ENCODE peak calls at places on chromosomes 7 and 10, in seven cellular contexts. M is WTC11; H is activated naive CD4-positive, alpha-beta T cell; V is KBM-7; G is activated T-helper 1 cell treated with anti-CD3 and anti-CD28 coated beads, Interleukin-2, amount 50 U/mL, for 16 hours; D is small intestine; T is HFFc6. Q is an unnamed sample.

GRCh38 chr10:103467391-103467790 is 8.7 kb upstream of the CALHM1 start:
- DNase-seq in G (no peak), H (no peak), T (no peak), M (no peak), V (no peak), D (no peak), Q (no peak)

GRCh38 chr7:77894574-77895091 is 96.1 kb downstream of the PHTF2 start:
- DNase-seq in T (no peak), M (no peak), H (no peak), V (peak; percentile 15), G (no peak), D (no peak), Q (peak; percentile 35)

GRCh38 chr7:141920281-141920680 is 4.1 kb downstream of the OR9A4 start:
- DNase-seq in M (no peak), H (no peak), G (no peak), D (no peak), T (no peak), V (no peak), Q (no peak)

GRCh38 chr10:63573068-63573697 is 52.0 kb downstream of the REEP3 start:
- DNase-seq in T (peak; percentile 27), V (peak; percentile 18), D (no peak), H (no peak), M (no peak), G (no peak), Q (peak; percentile 21)

GRCh38 chr10:11603741-11604140 is 7.7 kb downstream of the USP6NL start:
- DNase-seq in D (no peak), V (no peak), M (no peak), T (no peak), G (no peak), H (no peak), Q (no peak)

GRCh38 chr7:45484094-45484493 is 90.1 kb upstream of the ADCY1 start:
- DNase-seq in T (no peak), H (no peak), D (no peak), G (no peak), M (no peak), V (no peak), Q (no peak)

GRCh38 chr10:76305930-76306612 is 874.6 kb downstream of the LRMDA start:
- DNase-seq in T (no peak), G (no peak), V (no peak), H (no peak), D (peak; percentile 28), M (no peak), Q (no peak)

GRCh38 chr10:47288236-47288635 is 11.8 kb upstream of the GDF10 start:
- DNase-seq in G (no peak), M (no peak), H (no peak), D (no peak), T (no peak), V (no peak), Q (no peak)

GRCh38 chr7:17611611-17612010 is 313.2 kb downstream of the AHR start:
- DNase-seq in M (no peak), V (no peak), G (no peak), H (no peak), D (no peak), T (no peak), Q (no peak)

GRCh38 chr7:74334026-74334425 is 44.8 kb downstream of the CLIP2 start:
- DNase-seq in D (no peak), M (no peak), H (no peak), G (no peak), V (no peak), T (peak; percentile 7), Q (no peak)

GRCh38 chr10:13893926-13894325 is 307.2 kb downstream of the PRPF18 start:
- DNase-seq in V (no peak), M (no peak), T (peak; percentile 84), H (no peak), G (no peak), D (no peak), Q (no peak)

GRCh38 chr7:27835408-27835807 is 95.4 kb downstream of the TAX1BP1 start:
- DNase-seq in M (no peak), T (no peak), V (no peak), G (no peak), H (no peak), D (no peak), Q (no peak)

GRCh38 chr7:155862516-155863257 is 50.4 kb upstream of the SHH start:
- DNase-seq in T (no peak), G (no peak), D (no peak), V (no peak), H (no peak), M (no peak), Q (no peak)

GRCh38 chr10:58590924-58591323 is 78.3 kb downstream of the BICC1 start:
- DNase-seq in M (no peak), T (no peak), V (no peak), D (no peak), G (no peak), H (no peak), Q (no peak)

GRCh38 chr10:60733189-60733815 is 45.0 kb upstream of the CDK1 start:
- DNase-seq in D (peak; percentile 72), M (peak; percentile 80), G (peak; percentile 13), T (no peak), H (peak; percentile 17), V (peak; percentile 17), Q (no peak)